ENCODE peak calls at places on chromosomes 13 and 19, in ten cellular contexts. W is upper lobe of right lung; I is stimulated activated CD4-positive, alpha-beta T cell treated with anti-CD3 and anti-CD28 coated beads, Interleukin-2, amount 100 ng/mL, for 4 hours; P is lung; H is stimulated activated CD8-positive, alpha-beta memory T cell treated with anti-CD3 and anti-CD28 coated beads, Interleukin-7, amount 100 ng/mL, for 48 hours; G is NCI-H2081; N is mucosa of gallbladder; Y is non-pigmented ciliary epithelial cell; Z is C1 segment of cervical spinal cord; S is foreskin keratinocyte. V is an unnamed sample.

GRCh38 chr13:102658678-102659077 is 36.2 kb downstream of the METTL21C start:
- DNase-seq in H (no peak), S (no peak), I (no peak), P (no peak), W (peak), Z (no peak), Y (no peak), N (no peak), G (no peak), V (no peak)

GRCh38 chr19:43560687-43561086 is 14.6 kb downstream of the XRCC1 start:
- DNase-seq in N (no peak), S (no peak), Z (no peak), P (no peak), W (no peak), Y (no peak), I (peak), G (no peak), H (no peak), V (no peak)

GRCh38 chr19:8585894-8586750 is 8.9 kb upstream of the MYO1F start:
- DNase-seq in H (no peak), Y (no peak), P (peak), I (no peak), Z (no peak), W (peak), N (no peak), S (no peak), G (peak), V (no peak)

GRCh38 chr19:43664008-43664407 is 6.0 kb downstream of the PLAUR start:
- DNase-seq in G (no peak), W (no peak), P (no peak), Z (peak), H (no peak), S (no peak), I (no peak), Y (no peak), N (no peak), V (no peak)

GRCh38 chr19:54207908-54208783 is 7.5 kb downstream of the RPS9 start:
- DNase-seq in H (no peak), G (no peak), Y (peak), Z (peak), P (peak), S (no peak), I (no peak), W (peak), N (peak), V (peak)

GRCh38 chr19:4567584-4568071 is 8.1 kb upstream of the SEMA6B start:
- DNase-seq in P (peak), Y (no peak), G (peak), S (no peak), Z (peak), H (no peak), I (peak), W (peak), N (peak), V (no peak)

GRCh38 chr13:97659602-97660001 is 225.6 kb downstream of the RAP2A start:
- DNase-seq in Z (peak), I (no peak), Y (peak), W (no peak), S (no peak), P (no peak), G (no peak), N (no peak), H (no peak), V (no peak)

GRCh38 chr19:4742717-4743646 is 19.3 kb upstream of the DPP9 start:
- DNase-seq in Y (no peak), N (no peak), I (no peak), S (no peak), P (no peak), Z (peak), G (peak), H (no peak), W (no peak), V (no peak)

GRCh38 chr13:84745051-84745551 is 862.8 kb upstream of the SLITRK1 start:
- DNase-seq in G (no peak), H (no peak), Y (no peak), N (no peak), P (no peak), S (no peak), I (no peak), Z (no peak), W (no peak), V (no peak)

GRCh38 chr19:6476155-6476895 is 5.3 kb downstream of the DENND1C start:
- DNase-seq in S (peak), Z (peak), G (no peak), W (peak), H (no peak), Y (no peak), N (peak), I (peak), P (peak), V (peak)

GRCh38 chr13:112818040-112818697 is 128.3 kb downstream of the ATP11A start:
- DNase-seq in H (no peak), W (no peak), Z (no peak), Y (no peak), N (no peak), G (no peak), S (no peak), I (no peak), P (no peak), V (no peak)

GRCh38 chr19:55642153-55643002 is 1.1 kb upstream of the ZNF581 start:
- DNase-seq in H (no peak), S (no peak), I (no peak), P (no peak), W (peak), N (no peak), Y (no peak), Z (peak), G (no peak), V (no peak)

GRCh38 chr19:39261704-39262103 is 6.5 kb upstream of the IFNL2 start:
- DNase-seq in G (no peak), W (no peak), H (no peak), Z (no peak), I (no peak), Y (no peak), S (no peak), N (no peak), P (no peak), V (no peak)

GRCh38 chr19:54364775-54365257 is at the start of gene LAIR1:
- DNase-seq in Z (peak), G (no peak), P (no peak), N (no peak), H (peak), W (peak), S (no peak), Y (no peak), I (no peak), V (no peak)

GRCh38 chr19:29467824-29468401 is 57.9 kb upstream of the VSTM2B start:
- DNase-seq in I (no peak), W (no peak), H (no peak), Z (peak), P (peak), S (no peak), G (no peak), Y (no peak), N (peak), V (no peak)

GRCh38 chr13:54660277-54660676 is 1631.7 kb downstream of the OLFM4 start:
- DNase-seq in N (no peak), W (no peak), S (no peak), G (no peak), I (no peak), Y (no peak), H (no peak), P (no peak), Z (no peak), V (no peak)

GRCh38 chr13:97946951-97947588 is 6.4 kb upstream of the IPO5 start:
- DNase-seq in G (no peak), W (no peak), S (peak), I (no peak), P (no peak), Y (peak), Z (no peak), N (no peak), H (no peak), V (no peak)

GRCh38 chr19:30780456-30780855 is 408.3 kb downstream of the ZNF536 start:
- DNase-seq in S (no peak), P (peak), W (no peak), H (no peak), Y (no peak), Z (no peak), G (no peak), I (no peak), N (no peak), V (no peak)

GRCh38 chr13:107866666-107867623 is 348.4 kb downstream of the LIG4 start:
- DNase-seq in Y (no peak), N (no peak), I (no peak), Z (peak), P (no peak), G (peak), W (peak), H (no peak), S (no peak), V (peak)

GRCh38 chr19:44746946-44747738 is 1.4 kb upstream of the BCL3 start:
- DNase-seq in Y (peak), W (peak), P (peak), G (peak), S (peak), N (peak), I (peak), Z (peak), H (peak), V (peak)

GRCh38 chr13:112144616-112145220 is 77.8 kb downstream of the SOX1 start:
- DNase-seq in S (no peak), W (peak), Y (no peak), N (no peak), I (no peak), P (no peak), Z (no peak), H (no peak), G (no peak), V (no peak)

V was measured in occipital lobe.